ENCODE peak calls at places on chromosomes 3 and 15, in five cellular contexts. V, C, N, F and L are unnamed samples.

GRCh38 chr15:31328999-31329639 is 2.5 kb downstream of the KLF13 start:
- DNase-seq in V (no peak), C (no peak), N (no peak), F (no peak), L (no peak)

GRCh38 chr3:60080648-60081047 is 1030.8 kb upstream of the CFAP20DC start:
- DNase-seq in V (no peak), C (no peak), N (no peak), F (no peak), L (no peak)

GRCh38 chr3:13888576-13888975 is 8.7 kb upstream of the WNT7A start:
- DNase-seq in V (no peak), C (no peak), N (no peak), F (no peak), L (no peak)

GRCh38 chr15:78093242-78094020 is 1.1 kb downstream of the SH2D7 start:
- DNase-seq in V (peak; percentile 41), C (no peak), N (no peak), F (no peak), L (no peak)

GRCh38 chr15:90187257-90187868 is 13.8 kb upstream of the SEMA4B start:
- DNase-seq in V (no peak), C (no peak), N (no peak), F (no peak), L (no peak)

GRCh38 chr3:50472958-50473357 is 30.5 kb downstream of the CACNA2D2 start:
- DNase-seq in V (no peak), C (no peak), N (no peak), F (no peak), L (no peak)

GRCh38 chr3:37190667-37191066 is 16.3 kb upstream of the LRRFIP2 start:
- DNase-seq in V (no peak), C (no peak), N (no peak), F (no peak), L (no peak)

GRCh38 chr3:174132006-174132405 is 727.1 kb upstream of the NAALADL2 start:
- DNase-seq in V (no peak), C (no peak), N (no peak), F (no peak), L (no peak)

GRCh38 chr3:197197334-197197733 is 101.1 kb downstream of the DLG1 start:
- DNase-seq in V (no peak), C (no peak), N (no peak), F (no peak), L (no peak)

GRCh38 chr15:60392986-60393811 is 4.6 kb downstream of the ANXA2 start:
- DNase-seq in V (peak; percentile 99), C (peak; percentile 95), N (no peak), F (no peak), L (peak; percentile 94)